ENCODE peak calls at places on chromosomes 7 and 10, in four cellular contexts. A is A549, G is endothelial cell of umbilical vein, R is NB4. O is an unnamed sample.

GRCh38 chr7:45890902-45891461 is 2.7 kb downstream of the IGFBP1 start:
- DNase-seq in A (peak; percentile 38), G (peak; percentile 62), R (peak; percentile 45), O (no peak)

GRCh38 chr7:16730937-16731336 is 22.6 kb upstream of the TSPAN13 start:
- DNase-seq in A (no peak), G (no peak), R (no peak), O (no peak)

GRCh38 chr7:141317033-141317585 is 234.1 kb upstream of the AGK start:
- DNase-seq in A (no peak), G (no peak), R (no peak), O (no peak)

GRCh38 chr7:128025380-128025779 is 5.9 kb downstream of the LRRC4 start:
- DNase-seq in A (no peak), G (no peak), R (no peak), O (no peak)

GRCh38 chr10:49558194-49558593 is 19.3 kb upstream of the ERCC6 start:
- DNase-seq in A (no peak), G (no peak), R (no peak), O (no peak)

GRCh38 chr7:34073676-34074075 is 168.3 kb downstream of the BMPER start:
- DNase-seq in A (no peak), G (no peak), R (no peak), O (no peak)

GRCh38 chr10:114095676-114096331 is 52.1 kb downstream of the ADRB1 start:
- DNase-seq in A (no peak), G (no peak), R (peak; percentile 78), O (no peak)

GRCh38 chr10:128124813-128125403 is 1.3 kb downstream of the MKI67 start:
- DNase-seq in A (no peak), G (peak; percentile 8), R (peak; percentile 35), O (no peak)

GRCh38 chr10:132103116-132103910 is 37.6 kb downstream of the JAKMIP3 start:
- DNase-seq in A (no peak), G (no peak), R (no peak), O (no peak)

GRCh38 chr10:621981-622740 is 67.3 kb downstream of the DIP2C start:
- DNase-seq in A (no peak), G (no peak), R (no peak), O (no peak)

GRCh38 chr7:55191926-55192692 is 173.0 kb upstream of the LANCL2 start:
- DNase-seq in A (no peak), G (peak; percentile 35), R (no peak), O (no peak)

GRCh38 chr7:120735791-120736190 is 122.2 kb downstream of the TSPAN12 start:
- DNase-seq in A (no peak), G (peak; percentile 14), R (no peak), O (no peak)

GRCh38 chr10:32981760-32982159 is 23.7 kb upstream of the ITGB1 start:
- DNase-seq in A (peak; percentile 92), G (peak; percentile 95), R (peak; percentile 47), O (no peak)

GRCh38 chr10:103706047-103706446 is 149.3 kb downstream of the SH3PXD2A start:
- DNase-seq in A (no peak), G (no peak), R (no peak), O (no peak)

GRCh38 chr7:145036592-145037386 is 200.9 kb upstream of the TPK1 start:
- DNase-seq in A (peak; percentile 56), G (peak; percentile 46), R (peak; percentile 72), O (peak; percentile 12)

GRCh38 chr10:51403522-51403921 is 295.9 kb downstream of the CSTF2T start:
- DNase-seq in A (no peak), G (no peak), R (no peak), O (no peak)

GRCh38 chr7:93156884-93157283 is 8.7 kb upstream of the SAMD9L start:
- DNase-seq in A (no peak), G (no peak), R (no peak), O (no peak)

GRCh38 chr10:121092341-121093099 is 241.4 kb downstream of the WDR11 start:
- DNase-seq in A (peak; percentile 10), G (no peak), R (no peak), O (no peak)

GRCh38 chr10:62852961-62853702 is 37.0 kb upstream of the EGR2 start:
- DNase-seq in A (no peak), G (no peak), R (peak; percentile 95), O (peak; percentile 75)

GRCh38 chr7:34165927-34166550 is 260.7 kb downstream of the BMPER start:
- DNase-seq in A (peak; percentile 37), G (peak; percentile 37), R (peak; percentile 44), O (no peak)

GRCh38 chr10:69051303-69051702 is 36.6 kb upstream of the SRGN start:
- DNase-seq in A (no peak), G (peak; percentile 39), R (peak; percentile 75), O (no peak)

GRCh38 chr10:110600487-110601101 is 33.1 kb downstream of the SMC3 start:
- DNase-seq in A (peak; percentile 82), G (peak; percentile 80), R (peak; percentile 80), O (no peak)

GRCh38 chr7:39525926-39526325 is 40.3 kb upstream of the YAE1 start:
- DNase-seq in A (no peak), G (no peak), R (no peak), O (no peak)

GRCh38 chr7:32142649-32143048 is 72.4 kb upstream of the PDE1C start:
- DNase-seq in A (no peak), G (no peak), R (no peak), O (no peak)

GRCh38 chr7:47647213-47647985 is 65.5 kb upstream of the TNS3 start:
- DNase-seq in A (no peak), G (no peak), R (no peak), O (no peak)

GRCh38 chr7:35630573-35630972 is 64.4 kb downstream of the HERPUD2 start:
- DNase-seq in A (no peak), G (peak; percentile 42), R (no peak), O (no peak)

GRCh38 chr7:138608292-138608691 is 92.9 kb downstream of the SVOPL start:
- DNase-seq in A (no peak), G (peak; percentile 13), R (no peak), O (peak; percentile 2)

GRCh38 chr10:124558901-124559321 is 97.3 kb downstream of the LHPP start:
- DNase-seq in A (no peak), G (no peak), R (no peak), O (no peak)

GRCh38 chr10:71968553-71969474 is 4.6 kb downstream of the CHST3 start:
- DNase-seq in A (peak; percentile 51), G (no peak), R (no peak), O (no peak)

GRCh38 chr10:129275886-129276285 is 191.2 kb upstream of the MGMT start:
- DNase-seq in A (no peak), G (no peak), R (no peak), O (no peak)

GRCh38 chr10:122495406-122496340 is 34.3 kb downstream of the HTRA1 start:
- DNase-seq in A (no peak), G (peak; percentile 72), R (no peak), O (no peak)

GRCh38 chr7:88665892-88666514 is 93.5 kb upstream of the ZNF804B start:
- DNase-seq in A (peak; percentile 3), G (no peak), R (peak; percentile 8), O (no peak)

GRCh38 chr10:69486922-69487730 is 35.9 kb downstream of the TSPAN15 start:
- DNase-seq in A (no peak), G (no peak), R (no peak), O (no peak)

GRCh38 chr7:134832367-134832766 is 52.9 kb downstream of the CALD1 start:
- DNase-seq in A (no peak), G (no peak), R (no peak), O (no peak)

GRCh38 chr10:133318494-133319127 is 9.9 kb downstream of the ZNF511 start:
- DNase-seq in A (peak; percentile 84), G (peak; percentile 59), R (peak; percentile 87), O (no peak)

GRCh38 chr10:58588673-58589265 is 76.1 kb downstream of the BICC1 start:
- DNase-seq in A (no peak), G (no peak), R (peak; percentile 37), O (no peak)

GRCh38 chr10:58587676-58588075 is 75.0 kb downstream of the BICC1 start:
- DNase-seq in A (no peak), G (no peak), R (no peak), O (no peak)

GRCh38 chr10:58590152-58590551 is 77.5 kb downstream of the BICC1 start:
- DNase-seq in A (peak; percentile 84), G (peak; percentile 51), R (no peak), O (no peak)

GRCh38 chr10:58590924-58591323 is 78.3 kb downstream of the BICC1 start:
- DNase-seq in A (no peak), G (no peak), R (no peak), O (no peak)

DNA sequence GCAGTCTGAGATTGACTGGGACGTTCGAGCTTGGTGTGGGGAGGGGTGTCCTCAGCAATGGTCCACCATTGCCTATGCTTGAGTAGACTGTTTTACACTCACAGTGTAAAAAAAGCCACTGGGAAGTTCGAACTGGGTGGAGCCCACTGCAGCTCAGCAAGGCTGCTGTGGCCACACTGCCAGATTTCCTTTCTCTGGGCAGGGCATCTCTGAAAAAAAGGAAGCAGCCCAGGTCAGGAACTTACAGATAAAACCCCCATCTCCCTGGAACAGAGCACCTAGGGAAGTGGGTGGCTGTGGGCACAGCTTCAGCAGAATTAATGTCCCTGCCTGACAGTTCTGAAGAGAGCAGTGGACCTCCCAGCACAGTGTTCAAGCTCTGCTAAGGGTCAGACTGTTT is 80.3 kb downstream of the BICC1 start:
- DNase-seq in A (no peak), G (no peak), R (no peak), O (no peak)
- TF ChIP-seq MYC in A (no peak), G (no peak), R (no peak), O (no peak)

DNA sequence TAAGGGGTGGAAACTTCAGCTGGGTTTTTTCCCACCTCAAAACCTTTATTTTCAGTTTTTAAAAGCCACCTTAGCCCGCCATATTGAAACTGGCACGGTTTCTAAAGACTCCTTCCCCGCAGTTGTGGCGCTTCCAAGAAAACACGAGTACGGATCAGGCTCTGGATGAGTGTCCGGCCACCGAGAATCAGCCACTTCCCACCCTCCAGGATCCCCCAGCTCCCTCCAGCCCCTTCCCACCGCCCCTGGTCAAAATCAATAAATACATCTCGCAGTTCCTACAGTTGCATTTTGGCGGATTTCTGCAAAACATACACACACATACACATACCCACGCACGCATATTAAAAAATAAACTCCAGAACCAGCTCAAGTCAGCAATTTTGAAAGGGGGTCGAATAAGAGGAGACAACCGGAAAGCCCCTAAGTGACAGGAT is 1.1 kb downstream of the SFMBT2 start:
- DNase-seq in A (peak; percentile 21), G (no peak), R (peak; percentile 25), O (no peak)
- TF ChIP-seq MYC in A (no peak), G (no peak), R (no peak), O (no peak)

DNA sequence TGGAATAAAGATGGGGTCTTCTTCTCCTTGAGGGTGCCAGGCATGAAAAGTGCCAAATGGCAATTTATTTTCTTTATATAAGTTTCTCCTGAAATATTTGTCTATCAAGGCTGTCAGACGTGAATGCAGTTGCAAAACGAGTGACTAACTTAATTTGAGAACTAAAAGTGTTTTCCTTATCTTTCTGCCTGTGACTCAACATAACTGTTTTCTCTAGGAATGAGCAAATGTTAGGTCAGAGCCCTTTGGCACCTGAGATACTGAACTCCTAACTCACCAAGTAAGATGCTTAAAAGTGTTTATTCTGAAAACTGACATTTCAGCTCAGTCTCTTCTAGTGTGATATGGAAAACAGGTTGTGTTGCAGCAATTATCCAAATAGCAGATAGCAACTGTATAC is 197.0 kb downstream of the STK31 start:
- DNase-seq in A (no peak), G (no peak), R (no peak), O (no peak)
- TF ChIP-seq MYC in A (no peak), G (no peak), R (no peak), O (no peak)

GRCh38 chr7:137609500-137609899 is 237.3 kb downstream of the DGKI start:
- DNase-seq in A (no peak), G (no peak), R (no peak), O (no peak)

GRCh38 chr7:137601642-137602041 is 245.1 kb downstream of the DGKI start:
- DNase-seq in A (no peak), G (no peak), R (no peak), O (no peak)

GRCh38 chr7:137606061-137606674 is 240.6 kb downstream of the DGKI start:
- DNase-seq in A (peak; percentile 52), G (peak; percentile 62), R (peak; percentile 63), O (no peak)
- TF ChIP-seq MYC in A (no peak), G (no peak), R (no peak), O (no peak)